ENCODE peak calls at places on chromosomes 11 and 22, in five cellular contexts. A is ascending aorta, G is astrocyte, Q is endothelial cell of umbilical vein, Y is substantia nigra. U is an unnamed sample.

GRCh38 chr11:71936825-71937224 is 8.0 kb downstream of the RNF121 start:
- DNase-seq in G (peak), A (no peak), Y (no peak), Q (peak), U (no peak)

GRCh38 chr22:36411589-36412258 is 24.0 kb upstream of the MYH9 start:
- DNase-seq in G (no peak), Q (no peak), Y (no peak), A (no peak), U (peak)

GRCh38 chr22:47171441-47172221 is 409.2 kb downstream of the TBC1D22A start:
- DNase-seq in Q (no peak), Y (no peak), A (no peak), G (no peak), U (no peak)

GRCh38 chr11:115765803-115766239 is 261.6 kb upstream of the CADM1 start:
- DNase-seq in Q (no peak), Y (no peak), G (peak), A (no peak), U (no peak)

GRCh38 chr22:38489561-38490133 is 16.5 kb downstream of the DDX17 start:
- DNase-seq in G (no peak), A (no peak), Y (no peak), Q (no peak), U (no peak)

GRCh38 chr11:115422013-115422697 is 82.1 kb downstream of the CADM1 start:
- DNase-seq in G (no peak), Y (no peak), Q (no peak), A (no peak), U (no peak)

GRCh38 chr11:30983810-30984441 is 385.6 kb downstream of the DCDC1 start:
- DNase-seq in Q (no peak), G (no peak), Y (no peak), A (no peak), U (no peak)

GRCh38 chr22:44201556-44202129 is 20.9 kb downstream of the PARVG start:
- DNase-seq in Q (no peak), Y (no peak), G (no peak), A (no peak), U (no peak)

GRCh38 chr11:45285931-45286632 is at the start of gene SYT13:
- DNase-seq in Y (no peak), G (no peak), Q (no peak), A (no peak), U (peak)

GRCh38 chr22:44328326-44328725 is 15.6 kb upstream of the SHISAL1 start:
- DNase-seq in A (no peak), G (no peak), Y (no peak), Q (no peak), U (no peak)

GRCh38 chr11:43951231-43951630 is 8.8 kb downstream of the C11orf96 start:
- DNase-seq in Y (no peak), Q (no peak), A (no peak), G (peak), U (no peak)

GRCh38 chr11:30424851-30425250 is 101.9 kb downstream of the ARL14EP start:
- DNase-seq in Q (no peak), A (no peak), G (no peak), Y (no peak), U (no peak)

GRCh38 chr11:97525273-97525672 is 1135.5 kb downstream of the JRKL start:
- DNase-seq in Y (no peak), A (no peak), Q (no peak), G (no peak), U (no peak)

GRCh38 chr22:19875531-19876313 is 21.0 kb upstream of the GNB1L start:
- DNase-seq in A (peak), G (no peak), Y (no peak), Q (peak), U (no peak)

GRCh38 chr11:86743223-86744118 is 56.9 kb upstream of the PRSS23 start:
- DNase-seq in Y (no peak), A (peak), Q (peak), G (peak), U (peak)

GRCh38 chr22:23192133-23192532 is 11.8 kb downstream of the BCR start:
- DNase-seq in A (no peak), Q (no peak), Y (no peak), G (no peak), U (no peak)

GRCh38 chr11:119680899-119681370 is 48.1 kb downstream of the NECTIN1 start:
- DNase-seq in A (no peak), Q (no peak), G (no peak), Y (no peak), U (no peak)

GRCh38 chr11:2305862-2306823 is 4.3 kb downstream of the TSPAN32 start:
- DNase-seq in A (no peak), G (peak), Q (peak), Y (no peak), U (no peak)

GRCh38 chr11:2301631-2302272 is at the start of the genes C11orf21 and TSPAN32:
- DNase-seq in G (peak), A (no peak), Y (no peak), Q (no peak), U (peak)

GRCh38 chr22:26722159-26722558 is 64.8 kb downstream of the MIAT start:
- DNase-seq in Q (no peak), A (no peak), Y (no peak), G (peak), U (no peak)

GRCh38 chr11:16394947-16395346 is 38.6 kb upstream of the SOX6 start:
- DNase-seq in Y (no peak), Q (no peak), A (no peak), G (no peak), U (peak)

GRCh38 chr11:63858628-63859550 is 20.0 kb downstream of the MARK2 start:
- DNase-seq in G (peak), Q (peak), A (peak), Y (no peak), U (peak)

GRCh38 chr22:26550498-26551033 is 38.3 kb upstream of the TFIP11 start:
- DNase-seq in Q (no peak), G (peak), A (no peak), Y (no peak), U (no peak)

GRCh38 chr11:115066111-115066660 is 387.9 kb downstream of the NXPE2 start:
- DNase-seq in A (no peak), G (peak), Y (no peak), Q (no peak), U (no peak)

GRCh38 chr11:38392176-38392575 is 1794.1 kb upstream of the RAG2 start:
- DNase-seq in Q (no peak), Y (no peak), G (peak), A (no peak), U (no peak)

GRCh38 chr11:86977441-86978050 is 22.4 kb upstream of the FZD4 start:
- DNase-seq in Q (no peak), G (no peak), A (no peak), Y (no peak), U (no peak)

GRCh38 chr11:74204692-74205091 is 33.6 kb downstream of the PPME1 start:
- DNase-seq in Q (no peak), A (no peak), G (no peak), Y (no peak), U (no peak)

GRCh38 chr22:38180841-38181452 is 683 bp downstream of the PLA2G6 start:
- DNase-seq in G (no peak), Q (peak), A (no peak), Y (peak), U (peak)

GRCh38 chr11:64206457-64207246 is at the start of gene FERMT3:
- DNase-seq in G (no peak), Y (no peak), Q (no peak), A (peak), U (peak)

GRCh38 chr22:23179381-23180294 is 671 bp upstream of the BCR start:
- DNase-seq in Y (no peak), Q (peak), G (no peak), A (no peak), U (no peak)

GRCh38 chr22:45598596-45599217 is 72.9 kb upstream of the ATXN10 start:
- DNase-seq in Y (no peak), Q (no peak), G (no peak), A (no peak), U (no peak)

GRCh38 chr11:70250876-70251275 is 19.6 kb upstream of the PPFIA1 start:
- DNase-seq in A (no peak), Y (no peak), G (no peak), Q (no peak), U (no peak)

GRCh38 chr11:72962717-72963116 is 148.5 kb downstream of the ATG16L2 start:
- DNase-seq in Q (no peak), Y (no peak), A (no peak), G (no peak), U (no peak)
- H3K27ac ChIP-seq in Q (no peak), Y (no peak), A (no peak), G (no peak), U (no peak)

GRCh38 chr11:106421673-106422292 is 344.3 kb downstream of the AASDHPPT start:
- DNase-seq in Y (no peak), Q (no peak), G (peak), A (no peak), U (no peak)
- H3K27ac ChIP-seq in Y (no peak), Q (no peak), G (no peak), A (no peak), U (no peak)

GRCh38 chr11:19792510-19792909 is 79.9 kb downstream of the NAV2 start:
- DNase-seq in Q (no peak), G (no peak), A (no peak), Y (no peak), U (no peak)
- H3K27ac ChIP-seq in Q (no peak), G (no peak), A (no peak), Y (no peak), U (peak)

DNA sequence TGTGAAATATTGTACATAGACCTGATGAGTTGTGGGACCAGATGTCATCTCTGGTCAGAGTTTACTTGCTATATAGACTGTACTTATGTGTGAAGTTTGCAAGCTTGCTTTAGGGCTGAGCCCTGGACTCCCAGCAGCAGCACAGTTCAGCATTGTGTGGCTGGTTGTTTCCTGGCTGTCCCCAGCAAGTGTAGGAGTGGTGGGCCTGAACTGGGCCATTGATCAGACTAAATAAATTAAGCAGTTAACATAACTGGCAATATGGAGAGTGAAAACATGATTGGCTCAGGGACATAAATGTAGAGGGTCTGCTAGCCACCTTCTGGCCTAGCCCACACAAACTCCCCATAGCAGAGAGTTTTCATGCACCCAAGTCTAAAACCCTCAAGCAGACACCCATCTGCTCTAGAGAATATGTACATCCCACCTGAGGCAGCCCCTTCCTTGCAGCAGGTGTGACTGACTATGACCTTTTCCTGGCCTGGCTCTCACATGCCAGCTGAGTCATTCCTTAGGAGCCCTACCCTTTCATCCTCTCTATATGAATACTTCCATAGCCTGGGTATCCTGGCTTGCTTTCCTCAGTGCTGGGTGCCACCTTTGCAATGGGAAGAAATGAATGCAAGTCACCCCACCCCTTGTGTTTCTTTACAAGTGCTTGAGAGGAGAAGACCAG is 12.3 kb downstream of the PIK3IP1 start:
- DNase-seq in Q (no peak), Y (no peak), G (no peak), A (no peak), U (no peak)
- H3K27ac ChIP-seq in Q (no peak), Y (no peak), G (no peak), A (peak), U (no peak)

DNA sequence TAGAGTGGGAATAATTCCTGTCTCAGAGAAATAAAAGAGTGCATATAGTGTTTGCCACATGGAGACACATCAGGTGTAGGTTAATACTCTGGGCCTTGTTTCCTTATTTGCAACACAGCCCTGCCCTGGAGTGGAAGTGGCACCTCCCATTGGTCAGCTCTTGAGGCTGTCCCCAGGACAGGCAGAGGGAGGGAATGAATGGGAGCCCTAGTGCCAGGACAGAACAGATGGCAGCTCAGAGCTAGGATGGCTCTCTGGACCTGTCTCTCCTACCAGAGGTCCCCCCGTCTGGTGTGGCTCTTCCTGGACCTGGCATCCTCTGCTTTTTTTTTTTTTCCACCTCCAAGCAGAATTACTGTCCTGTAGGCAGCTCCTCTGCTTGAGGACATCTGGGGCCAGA is 35.6 kb downstream of the LIMK2 start:
- DNase-seq in A (no peak), Q (no peak), Y (no peak), G (no peak), U (peak)
- H3K27ac ChIP-seq in A (no peak), Q (no peak), Y (no peak), G (peak), U (peak)

GRCh38 chr11:96328395-96329010 is 14.5 kb downstream of the MAML2 start:
- DNase-seq in Q (no peak), A (no peak), G (no peak), Y (no peak), U (no peak)
- H3K27ac ChIP-seq in Q (no peak), A (no peak), G (peak), Y (no peak), U (no peak)

GRCh38 chr11:67288198-67288451 is 978 bp upstream of the ANKRD13D start:
- DNase-seq in Y (no peak), Q (no peak), G (no peak), A (no peak), U (no peak)

GRCh38 chr11:67287355-67288197 is 1.5 kb upstream of the ANKRD13D start:
- DNase-seq in Y (no peak), A (no peak), Q (no peak), G (no peak), U (peak)

GRCh38 chr11:67284811-67285540 is 4.1 kb upstream of the ANKRD13D start:
- DNase-seq in A (no peak), Y (no peak), Q (no peak), G (no peak), U (no peak)

GRCh38 chr11:67285541-67286498 is 3.3 kb upstream of the ANKRD13D start:
- DNase-seq in G (no peak), Y (no peak), A (no peak), Q (no peak), U (no peak)

DNA sequence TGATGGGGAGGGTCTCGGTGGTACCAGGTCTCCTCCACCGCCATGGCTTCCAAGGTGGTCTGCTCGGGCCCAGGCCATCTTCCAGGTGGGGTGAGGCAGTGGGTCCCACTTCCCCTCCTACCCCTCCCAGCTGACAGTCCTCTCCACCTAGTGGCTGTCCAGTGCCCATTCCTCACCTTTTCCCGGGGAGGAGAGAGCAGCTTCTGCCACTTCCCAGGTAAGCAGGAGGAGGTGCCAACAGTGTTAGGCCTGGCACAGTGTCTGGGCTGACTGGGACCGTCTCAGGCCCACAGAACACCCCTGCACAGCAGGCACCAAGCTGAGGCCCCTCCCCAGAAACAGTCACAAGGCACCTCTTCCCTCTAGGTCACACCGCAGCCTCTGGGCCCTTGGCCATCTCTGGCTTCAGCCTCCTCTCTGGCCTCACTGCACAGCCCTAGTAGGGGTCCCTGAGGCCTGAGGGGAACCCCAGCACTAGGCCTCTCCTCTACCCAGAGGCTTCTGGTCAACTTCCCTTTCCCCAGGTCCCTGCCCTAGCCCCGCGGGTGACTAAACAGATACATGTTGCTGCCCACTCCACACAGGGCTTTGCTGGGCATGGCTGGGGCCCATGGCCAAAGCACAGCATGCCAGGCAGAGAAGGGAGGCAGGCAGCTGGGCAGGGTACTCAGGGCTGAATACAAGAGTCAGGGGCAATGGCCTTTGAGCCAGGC is 2.3 kb upstream of the ANKRD13D start:
- DNase-seq in A (no peak), G (no peak), Y (no peak), Q (no peak), U (no peak)
- H3K27ac ChIP-seq in A (peak), G (no peak), Y (peak), Q (peak), U (peak)

GRCh38 chr22:48276933-48277867 is 1514.8 kb downstream of the TBC1D22A start:
- DNase-seq in Q (no peak), G (no peak), A (no peak), Y (no peak), U (peak)
- H3K27ac ChIP-seq in Q (no peak), G (no peak), A (no peak), Y (no peak), U (no peak)

GRCh38 chr11:11500744-11501487 is 120.9 kb downstream of the GALNT18 start:
- DNase-seq in Y (no peak), Q (no peak), G (no peak), A (no peak), U (no peak)
- H3K27ac ChIP-seq in Y (no peak), Q (no peak), G (no peak), A (peak), U (no peak)

GRCh38 chr11:9701799-9702198 is 37.9 kb downstream of the SWAP70 start:
- DNase-seq in G (no peak), A (no peak), Q (peak), Y (no peak), U (no peak)
- H3K27ac ChIP-seq in G (no peak), A (peak), Q (peak), Y (peak), U (no peak)

U was measured in small intestine.